ENCODE peak calls at places on chromosomes 6 and 20, in four cellular contexts. One of them, this sample, is unnamed.

GRCh38 chr6:45543298-45544235 is 165.8 kb upstream of the SUPT3H start:
- DNase-seq in psoas muscle: no peak
- DNase-seq in SK-N-SH: no peak
- DNase-seq in PC-9: no peak
- DNase-seq in this sample: no peak

GRCh38 chr6:89956182-89956581 is 61.9 kb downstream of the GJA10 start:
- DNase-seq in psoas muscle: no peak
- DNase-seq in SK-N-SH: no peak
- DNase-seq in PC-9: no peak
- DNase-seq in this sample: no peak

GRCh38 chr6:83636800-83637199 is 72.1 kb downstream of the SNAP91 start:
- DNase-seq in psoas muscle: no peak
- DNase-seq in SK-N-SH: no peak
- DNase-seq in PC-9: no peak
- DNase-seq in this sample: no peak

GRCh38 chr6:1792989-1793388 is 183.3 kb downstream of the FOXC1 start:
- DNase-seq in psoas muscle: no peak
- DNase-seq in SK-N-SH: no peak
- DNase-seq in PC-9: no peak
- DNase-seq in this sample: no peak

GRCh38 chr6:131379951-131380350 is 193.1 kb upstream of the ARG1 start:
- DNase-seq in psoas muscle: no peak
- DNase-seq in SK-N-SH: no peak
- DNase-seq in PC-9: no peak
- DNase-seq in this sample: no peak

GRCh38 chr6:86477510-86478166 is 459.7 kb upstream of the HTR1E start:
- DNase-seq in psoas muscle: no peak
- DNase-seq in SK-N-SH: no peak
- DNase-seq in PC-9: no peak
- DNase-seq in this sample: no peak

GRCh38 chr6:14316911-14317535 is 199.5 kb downstream of the CD83 start:
- DNase-seq in psoas muscle: no peak
- DNase-seq in SK-N-SH: peak
- DNase-seq in PC-9: no peak
- DNase-seq in this sample: peak

GRCh38 chr20:22490287-22491187 is 93.8 kb downstream of the FOXA2 start:
- DNase-seq in psoas muscle: no peak
- DNase-seq in SK-N-SH: no peak
- DNase-seq in PC-9: no peak
- DNase-seq in this sample: no peak

GRCh38 chr6:119442776-119443184 is 93.2 kb upstream of the MAN1A1 start:
- DNase-seq in psoas muscle: no peak
- DNase-seq in SK-N-SH: no peak
- DNase-seq in PC-9: no peak
- DNase-seq in this sample: no peak

GRCh38 chr6:125722886-125723285 is 26.5 kb upstream of the HEY2 start:
- DNase-seq in psoas muscle: no peak
- DNase-seq in SK-N-SH: no peak
- DNase-seq in PC-9: peak
- DNase-seq in this sample: no peak

GRCh38 chr6:107124934-107125348 is 9.6 kb upstream of the BEND3 start:
- DNase-seq in psoas muscle: no peak
- DNase-seq in SK-N-SH: no peak
- DNase-seq in PC-9: no peak
- DNase-seq in this sample: no peak

DNA sequence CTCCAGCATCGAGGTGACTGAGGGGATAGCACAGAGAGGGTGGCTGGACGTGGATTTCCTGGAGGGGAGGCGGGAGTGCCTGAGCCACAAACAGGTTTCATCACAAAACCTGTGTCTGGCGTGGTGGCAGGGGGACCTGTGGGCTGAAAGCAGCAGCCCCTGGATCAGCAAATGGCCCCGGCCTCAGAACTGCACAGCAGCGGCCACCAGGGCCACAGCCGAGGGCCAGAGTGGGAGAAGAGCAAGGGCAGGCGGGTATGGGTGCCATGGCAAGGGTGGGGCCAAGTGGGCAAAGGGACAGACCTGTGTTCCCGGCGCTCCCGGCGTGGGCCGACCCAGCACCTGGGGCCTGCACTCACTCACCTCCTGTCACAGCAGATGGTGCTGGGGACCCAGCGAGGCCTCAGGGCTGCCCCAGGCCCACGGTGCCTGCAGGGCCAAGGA is 19.0 kb downstream of the NTSR1 start:
- DNase-seq in psoas muscle: no peak
- DNase-seq in SK-N-SH: no peak
- DNase-seq in PC-9: no peak
- DNase-seq in this sample: no peak
- H3K4me3 ChIP-seq in psoas muscle: no peak
- H3K4me3 ChIP-seq in SK-N-SH: no peak
- H3K4me3 ChIP-seq in PC-9: no peak
- H3K4me3 ChIP-seq in this sample: no peak

DNA sequence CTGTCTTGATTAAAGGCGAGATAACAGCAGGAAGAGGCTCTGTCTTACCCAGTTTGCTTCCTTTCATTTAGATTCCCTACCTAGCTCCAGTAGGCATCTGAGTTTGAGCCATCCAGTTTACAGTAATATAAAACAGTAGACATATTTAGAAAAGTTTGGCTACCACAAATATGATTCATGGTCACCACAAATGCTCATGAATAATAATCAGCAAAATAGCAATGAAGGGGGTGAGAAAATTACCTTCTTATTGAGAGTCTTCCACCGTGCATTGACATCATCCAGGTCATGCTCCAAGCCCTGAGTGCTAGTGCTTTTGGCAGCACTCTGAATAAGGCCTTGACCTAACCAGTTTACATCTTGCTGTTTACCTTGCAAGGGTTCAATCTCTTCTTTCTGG is 106.2 kb downstream of the DST start:
- DNase-seq in psoas muscle: no peak
- DNase-seq in SK-N-SH: no peak
- DNase-seq in PC-9: no peak
- DNase-seq in this sample: no peak
- H3K4me3 ChIP-seq in psoas muscle: no peak
- H3K4me3 ChIP-seq in SK-N-SH: no peak
- H3K4me3 ChIP-seq in PC-9: no peak
- H3K4me3 ChIP-seq in this sample: no peak

DNA sequence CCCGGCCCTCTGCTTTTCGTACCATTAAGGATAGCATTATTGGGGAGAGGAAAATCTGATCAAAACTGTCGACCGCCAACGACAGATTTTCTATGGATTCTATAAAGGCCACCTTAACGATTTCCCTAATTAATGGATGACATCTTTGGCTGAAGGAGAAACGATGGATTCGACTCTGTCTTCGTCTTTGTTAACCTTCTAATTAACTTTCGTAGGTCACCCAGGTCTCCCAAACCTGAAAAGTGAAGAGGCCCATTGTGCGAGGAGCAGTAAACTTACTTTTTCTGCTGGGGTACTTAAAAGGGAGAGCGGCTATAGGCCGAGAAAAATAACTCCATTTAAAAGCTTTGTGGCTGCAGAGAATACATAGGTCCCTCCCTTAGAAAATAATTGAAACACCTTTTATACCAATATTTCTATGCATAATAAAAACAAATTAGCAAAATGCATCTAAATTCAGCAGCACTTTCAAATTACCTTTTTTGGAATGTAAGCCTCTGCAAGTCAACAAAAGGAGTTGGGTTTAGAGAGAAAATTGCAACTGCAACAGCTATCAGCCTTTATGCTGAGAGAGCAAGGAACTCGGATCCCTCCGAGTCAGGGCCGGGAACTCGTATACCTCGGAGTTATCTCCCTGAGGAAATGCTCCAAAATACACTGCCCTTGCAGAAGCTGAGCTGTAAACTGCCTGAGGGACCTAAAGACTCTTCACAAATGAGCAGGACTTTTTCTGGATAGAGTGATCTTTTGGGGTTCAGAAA is 31.4 kb upstream of the NR2E1 start:
- DNase-seq in psoas muscle: no peak
- DNase-seq in SK-N-SH: no peak
- DNase-seq in PC-9: no peak
- DNase-seq in this sample: no peak
- H3K4me3 ChIP-seq in psoas muscle: peak
- H3K4me3 ChIP-seq in SK-N-SH: no peak
- H3K4me3 ChIP-seq in PC-9: peak
- H3K4me3 ChIP-seq in this sample: no peak

GRCh38 chr6:32950010-32950409 is 2.9 kb downstream of the HLA-DMA start:
- DNase-seq in psoas muscle: no peak
- DNase-seq in SK-N-SH: no peak
- DNase-seq in PC-9: no peak
- DNase-seq in this sample: no peak

GRCh38 chr6:32949113-32949512 is 3.8 kb downstream of the HLA-DMA start:
- DNase-seq in psoas muscle: no peak
- DNase-seq in SK-N-SH: no peak
- DNase-seq in PC-9: no peak
- DNase-seq in this sample: no peak

GRCh38 chr6:32952817-32953739 is at the start of gene HLA-DMA:
- DNase-seq in psoas muscle: peak
- DNase-seq in SK-N-SH: peak
- DNase-seq in PC-9: peak
- DNase-seq in this sample: peak

GRCh38 chr6:32947552-32948465 is 5.1 kb downstream of the HLA-DMA start:
- DNase-seq in psoas muscle: no peak
- DNase-seq in SK-N-SH: peak
- DNase-seq in PC-9: peak
- DNase-seq in this sample: no peak

DNA sequence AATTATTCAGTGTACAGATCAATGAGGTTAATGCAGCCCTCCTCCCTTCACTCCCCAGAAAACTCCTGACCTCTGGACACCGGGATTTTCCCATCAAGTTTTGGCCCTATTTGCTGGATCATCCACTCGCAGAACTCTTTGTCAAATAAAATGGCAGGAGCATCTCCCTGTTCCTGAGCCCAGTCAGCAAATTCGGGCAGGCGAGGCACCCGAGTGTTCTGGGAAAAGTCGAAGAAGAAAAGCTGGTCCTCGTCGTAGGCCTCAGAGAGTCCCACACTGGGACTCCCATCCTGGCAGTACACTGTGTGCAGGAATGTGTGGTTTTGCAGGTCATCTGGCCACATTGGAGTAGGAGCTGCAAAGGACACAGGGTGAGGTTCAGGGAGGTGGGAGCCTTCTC is 2.4 kb downstream of the HLA-DMA start:
- DNase-seq in psoas muscle: no peak
- DNase-seq in SK-N-SH: no peak
- DNase-seq in PC-9: no peak
- DNase-seq in this sample: no peak
- H3K4me3 ChIP-seq in psoas muscle: no peak
- H3K4me3 ChIP-seq in SK-N-SH: no peak
- H3K4me3 ChIP-seq in PC-9: no peak
- H3K4me3 ChIP-seq in this sample: no peak

GRCh38 chr20:35617397-35618031 is 1.9 kb downstream of the SPAG4 start:
- DNase-seq in psoas muscle: peak
- DNase-seq in SK-N-SH: peak
- DNase-seq in PC-9: peak
- DNase-seq in this sample: no peak
- H3K4me3 ChIP-seq in psoas muscle: peak
- H3K4me3 ChIP-seq in SK-N-SH: peak
- H3K4me3 ChIP-seq in PC-9: peak
- H3K4me3 ChIP-seq in this sample: no peak